ENCODE peak calls at places on chromosome 18, in six cellular contexts. D is GM12891, C is HepG2, X is GM12878, P is H1, T is K562. M is an unnamed sample.

GRCh38 chr18:58669731-58670379 is 1.4 kb upstream of the MALT1 start:
- DNase-seq in D (no peak), C (peak), X (peak), P (peak), T (no peak), M (no peak)

GRCh38 chr18:63683152-63683551 is 19.6 kb upstream of the SERPINB11 start:
- DNase-seq in D (no peak), C (no peak), X (no peak), P (no peak), T (no peak), M (no peak)

GRCh38 chr18:40249390-40250080 is 1705.5 kb upstream of the PIK3C3 start:
- DNase-seq in D (no peak), C (no peak), X (no peak), P (no peak), T (no peak), M (no peak)

GRCh38 chr18:12891561-12891960 is 7.5 kb upstream of the PTPN2 start:
- DNase-seq in D (no peak), C (no peak), X (no peak), P (no peak), T (no peak), M (no peak)

GRCh38 chr18:11322006-11322405 is 172.6 kb upstream of the PIEZO2 start:
- DNase-seq in D (no peak), C (no peak), X (no peak), P (no peak), T (no peak), M (no peak)

GRCh38 chr18:493974-494601 is 6.4 kb downstream of the COLEC12 start:
- DNase-seq in D (no peak), C (no peak), X (no peak), P (no peak), T (no peak), M (no peak)

GRCh38 chr18:67726882-67727281 is 210.4 kb upstream of the DSEL start:
- DNase-seq in D (no peak), C (no peak), X (no peak), P (no peak), T (no peak), M (no peak)

GRCh38 chr18:39624934-39625333 is 2059.3 kb upstream of the CELF4 start:
- DNase-seq in D (no peak), C (no peak), X (no peak), P (no peak), T (no peak), M (no peak)

GRCh38 chr18:10973579-10974260 is 175.6 kb downstream of the PIEZO2 start:
- DNase-seq in D (no peak), C (no peak), X (no peak), P (no peak), T (no peak), M (no peak)

GRCh38 chr18:58856881-58857280 is 7.8 kb upstream of the ZNF532 start:
- DNase-seq in D (no peak), C (no peak), X (no peak), P (no peak), T (no peak), M (no peak)

GRCh38 chr18:42030586-42031182 is 75.7 kb downstream of the PIK3C3 start:
- DNase-seq in D (no peak), C (peak), X (no peak), P (peak), T (no peak), M (no peak)

GRCh38 chr18:22101731-22102130 is 67.7 kb upstream of the GATA6 start:
- DNase-seq in D (no peak), C (no peak), X (no peak), P (no peak), T (no peak), M (no peak)

GRCh38 chr18:59634096-59634495 is 63.1 kb downstream of the CCBE1 start:
- DNase-seq in D (no peak), C (no peak), X (no peak), P (no peak), T (no peak), M (no peak)

GRCh38 chr18:31546476-31546875 is 45.2 kb upstream of the TTR start:
- DNase-seq in D (no peak), C (no peak), X (no peak), P (no peak), T (no peak), M (no peak)

GRCh38 chr18:58996131-58996632 is 131.5 kb downstream of the ZNF532 start:
- DNase-seq in D (no peak), C (no peak), X (no peak), P (no peak), T (no peak), M (no peak)

GRCh38 chr18:26483633-26484032 is 64.7 kb downstream of the KCTD1 start:
- DNase-seq in D (no peak), C (no peak), X (no peak), P (no peak), T (no peak), M (no peak)

GRCh38 chr18:26479065-26479685 is 69.2 kb downstream of the KCTD1 start:
- DNase-seq in D (no peak), C (no peak), X (no peak), P (peak), T (no peak), M (no peak)

GRCh38 chr18:26480897-26481795 is 67.2 kb downstream of the KCTD1 start:
- DNase-seq in D (no peak), C (peak), X (no peak), P (no peak), T (no peak), M (no peak)

GRCh38 chr18:26479686-26480079 is 68.7 kb downstream of the KCTD1 start:
- DNase-seq in D (no peak), C (no peak), X (no peak), P (no peak), T (no peak), M (no peak)

GRCh38 chr18:26482567-26482966 is 65.8 kb downstream of the KCTD1 start:
- DNase-seq in D (no peak), C (no peak), X (no peak), P (peak), T (no peak), M (no peak)
- TF ChIP-seq TAF1 in D (no peak), C (no peak), X (no peak), P (no peak), T (no peak), M (no peak)

GRCh38 chr18:76687271-76688006 is 134.9 kb upstream of the ZNF236 start:
- DNase-seq in D (no peak), C (no peak), X (no peak), P (no peak), T (no peak), M (no peak)
- TF ChIP-seq POLR2A in D (no peak), C (no peak), X (no peak), P (no peak), T (no peak), M (no peak)

GRCh38 chr18:74784791-74785190 is 187.1 kb downstream of the ZNF407 start:
- DNase-seq in D (no peak), C (no peak), X (no peak), P (no peak), T (no peak), M (no peak)
- TF ChIP-seq POLR2AphosphoS5 in D (no peak), C (no peak), X (no peak), P (no peak), T (no peak), M (no peak)

GRCh38 chr18:46392576-46392975 is 264.4 kb downstream of the LOXHD1 start:
- DNase-seq in D (no peak), C (no peak), X (no peak), P (no peak), T (no peak), M (no peak)
- TF ChIP-seq TAF1 in D (no peak), C (no peak), X (no peak), P (no peak), T (no peak), M (no peak)

GRCh38 chr18:74230922-74231714 is 60.6 kb downstream of the CYB5A start:
- DNase-seq in D (no peak), C (no peak), X (no peak), P (no peak), T (no peak), M (no peak)
- TF ChIP-seq POLR2A in D (no peak), C (no peak), X (no peak), P (no peak), T (no peak), M (no peak)

GRCh38 chr18:3655637-3656050 is 205.7 kb downstream of the TGIF1 start:
- DNase-seq in D (no peak), C (no peak), X (no peak), P (no peak), T (no peak), M (no peak)
- TF ChIP-seq POLR2AphosphoS5 in D (no peak), C (no peak), X (no peak), P (no peak), T (no peak), M (no peak)

GRCh38 chr18:44678725-44679055 is 2.0 kb upstream of the SETBP1 start:
- DNase-seq in D (no peak), C (no peak), X (no peak), P (no peak), T (no peak), M (no peak)

GRCh38 chr18:44679056-44679911 is 1.4 kb upstream of the SETBP1 start:
- DNase-seq in D (peak), C (peak), X (no peak), P (peak), T (peak), M (peak)

GRCh38 chr18:44681039-44681595 is 429 bp downstream of the SETBP1 start:
- DNase-seq in D (no peak), C (no peak), X (no peak), P (no peak), T (no peak), M (no peak)

GRCh38 chr18:44680271-44681038 is at the start of gene SETBP1:
- DNase-seq in D (peak), C (no peak), X (no peak), P (peak), T (peak), M (peak)

GRCh38 chr18:44679912-44680270 is 797 bp upstream of the SETBP1 start:
- DNase-seq in D (peak), C (no peak), X (no peak), P (peak), T (no peak), M (peak)
- TF ChIP-seq TAF1 in D (no peak), C (no peak), X (no peak), P (no peak), T (no peak), M (peak)

GRCh38 chr18:70205421-70206397 is at the start of gene RTTN:
- DNase-seq in D (peak), C (peak), X (peak), P (peak), T (peak), M (peak)
- TF ChIP-seq POLR2A in D (no peak), C (peak), X (peak), P (peak), T (peak), M (no peak)

GRCh38 chr18:23835506-23835905 is 146.3 kb downstream of the LAMA3 start:
- DNase-seq in D (no peak), C (no peak), X (no peak), P (no peak), T (no peak), M (no peak)
- TF ChIP-seq POLR2AphosphoS5 in D (no peak), C (no peak), X (no peak), P (no peak), T (no peak), M (no peak)